ENCODE peak calls at places on chromosome 13, in four cellular contexts. E, D, F and M are unnamed samples.

GRCh38 chr13:30153871-30154426 is 153.4 kb downstream of the KATNAL1 start:
- DNase-seq in E (no peak), D (no peak), F (no peak), M (no peak)

GRCh38 chr13:44155422-44156293 is 218.0 kb upstream of the SERP2 start:
- DNase-seq in E (no peak), D (peak), F (no peak), M (no peak)

GRCh38 chr13:38042771-38043170 is 173.2 kb upstream of the TRPC4 start:
- DNase-seq in E (no peak), D (no peak), F (no peak), M (no peak)

GRCh38 chr13:91774397-91774796 is 376.0 kb downstream of the GPC5 start:
- DNase-seq in E (no peak), D (no peak), F (no peak), M (no peak)

GRCh38 chr13:42113478-42113877 is 65.0 kb downstream of the DGKH start:
- DNase-seq in E (no peak), D (no peak), F (no peak), M (no peak)

GRCh38 chr13:23643828-23644419 is 73.7 kb downstream of the TNFRSF19 start:
- DNase-seq in E (no peak), D (no peak), F (no peak), M (no peak)

GRCh38 chr13:98974053-98974452 is 3.8 kb downstream of the DOCK9 start:
- DNase-seq in E (no peak), D (no peak), F (no peak), M (no peak)

GRCh38 chr13:43935878-43936277 is 56.2 kb downstream of the LACC1 start:
- DNase-seq in E (no peak), D (no peak), F (no peak), M (no peak)

GRCh38 chr13:114078501-114079451 is 53.6 kb downstream of the RASA3 start:
- DNase-seq in E (no peak), D (peak), F (no peak), M (no peak)

GRCh38 chr13:44273991-44274810 is 99.4 kb upstream of the SERP2 start:
- DNase-seq in E (peak), D (peak), F (no peak), M (peak)

GRCh38 chr13:36030670-36031331 is 100.4 kb downstream of the DCLK1 start:
- DNase-seq in E (no peak), D (no peak), F (no peak), M (no peak)

GRCh38 chr13:110712849-110713641 is 455 bp upstream of the ING1 start:
- DNase-seq in E (peak), D (peak), F (peak), M (peak)

GRCh38 chr13:36512771-36513170 is 80.5 kb downstream of the CCNA1 start:
- DNase-seq in E (no peak), D (no peak), F (no peak), M (no peak)

GRCh38 chr13:28984825-28985224 is 164.7 kb downstream of the MTUS2 start:
- DNase-seq in E (no peak), D (no peak), F (no peak), M (no peak)